ENCODE peak calls at places on chromosomes 16 and 17, in eight cellular contexts. H is HCT116, F is DND-41, V is SK-N-SH, J is neural progenitor cell, C is H1, K is GM23338, N is H9. S is an unnamed sample.
A peak's percentile ranks its signal among the peaks of the same experiment; 100 is the strongest.

GRCh38 chr17:6627019-6627418 is 13.5 kb downstream of the KIAA0753 start:
- DNase-seq in N (no peak), H (no peak), J (no peak), V (no peak), K (no peak), F (no peak), C (no peak), S (no peak)

GRCh38 chr16:78249056-78249455 is 149.6 kb downstream of the WWOX start:
- DNase-seq in V (no peak), H (no peak), C (no peak), F (no peak), K (peak; percentile 61), N (peak; percentile 63), J (peak; percentile 73), S (no peak)

GRCh38 chr16:3029499-3030127 is 5.8 kb downstream of the THOC6 start:
- DNase-seq in N (peak; percentile 42), V (peak; percentile 67), C (no peak), J (no peak), H (no peak), F (no peak), K (peak; percentile 56), S (no peak)

GRCh38 chr17:37322106-37322505 is 53.7 kb upstream of the C17orf78 start:
- DNase-seq in H (no peak), J (no peak), V (no peak), N (no peak), K (no peak), C (no peak), F (no peak), S (no peak)

GRCh38 chr16:23771642-23772041 is 16.8 kb downstream of the CHP2 start:
- DNase-seq in J (no peak), C (no peak), N (no peak), F (no peak), H (no peak), V (no peak), K (no peak), S (no peak)

GRCh38 chr17:56879280-56879679 is 34.6 kb downstream of the TRIM25 start:
- DNase-seq in J (no peak), V (no peak), F (no peak), N (no peak), H (no peak), K (no peak), C (no peak), S (no peak)

GRCh38 chr16:58442547-58442946 is 50.3 kb downstream of the GINS3 start:
- DNase-seq in V (no peak), F (no peak), N (no peak), J (no peak), C (no peak), H (no peak), K (no peak), S (no peak)

GRCh38 chr17:62707425-62707739 is 79.9 kb downstream of the MRC2 start:
- DNase-seq in C (no peak), V (no peak), F (no peak), N (peak; percentile 24), J (no peak), H (no peak), K (no peak), S (no peak)

GRCh38 chr16:24775455-24775854 is 46.0 kb downstream of the TNRC6A start:
- DNase-seq in N (no peak), J (no peak), H (no peak), F (no peak), K (no peak), C (no peak), V (no peak), S (no peak)

GRCh38 chr16:15777533-15778203 is 79.2 kb downstream of the MYH11 start:
- DNase-seq in N (peak; percentile 73), K (peak; percentile 82), J (peak; percentile 75), H (peak; percentile 60), C (peak; percentile 41), V (peak; percentile 32), F (peak; percentile 50), S (peak; percentile 86)

GRCh38 chr16:85072947-85073346 is 39.3 kb downstream of the CIBAR2 start:
- DNase-seq in F (no peak), C (no peak), J (no peak), K (no peak), V (no peak), N (no peak), H (no peak), S (no peak)

GRCh38 chr16:57724541-57724940 is 11.0 kb upstream of the KATNB1 start:
- DNase-seq in V (no peak), F (no peak), H (no peak), N (no peak), C (no peak), J (no peak), K (no peak), S (no peak)

GRCh38 chr17:61018938-61019337 is 341.3 kb downstream of the BCAS3 start:
- DNase-seq in J (peak; percentile 44), K (peak; percentile 41), H (no peak), V (no peak), N (peak; percentile 39), C (no peak), F (no peak), S (no peak)

GRCh38 chr17:82863941-82864720 is 24.3 kb upstream of the ZNF750 start:
- DNase-seq in C (no peak), K (no peak), F (peak; percentile 95), H (peak; percentile 68), V (peak; percentile 70), J (no peak), N (no peak), S (peak; percentile 75)

GRCh38 chr17:7191069-7191468 is 11.9 kb upstream of the ASGR1 start:
- DNase-seq in V (no peak), N (no peak), F (no peak), J (no peak), K (no peak), C (no peak), H (no peak), S (no peak)

GRCh38 chr17:16443390-16444257 is 28.3 kb downstream of the TRPV2 start:
- DNase-seq in J (no peak), C (no peak), K (no peak), H (no peak), N (peak; percentile 76), F (no peak), V (no peak), S (no peak)

GRCh38 chr16:20873331-20873730 is 26.8 kb downstream of the DCUN1D3 start:
- DNase-seq in V (no peak), K (no peak), H (no peak), N (no peak), J (no peak), C (no peak), F (no peak), S (no peak)

GRCh38 chr17:82464567-82464929 is 6.0 kb downstream of the NARF start:
- DNase-seq in F (no peak), N (no peak), J (no peak), K (no peak), V (no peak), C (no peak), H (no peak), S (no peak)

GRCh38 chr17:38605852-38606645 is at the start of gene SRCIN1:
- DNase-seq in C (no peak), K (peak; percentile 73), F (peak; percentile 72), H (no peak), J (peak; percentile 86), V (peak; percentile 92), N (peak; percentile 80), S (peak; percentile 72)
- TF ChIP-seq CTCF in C (peak; percentile 98), K (peak; percentile 83), F (peak; percentile 99), H (peak; percentile 97), J (peak; percentile 99), V (peak; percentile 90), N (peak; percentile 100), S (peak; percentile 99)

DNA sequence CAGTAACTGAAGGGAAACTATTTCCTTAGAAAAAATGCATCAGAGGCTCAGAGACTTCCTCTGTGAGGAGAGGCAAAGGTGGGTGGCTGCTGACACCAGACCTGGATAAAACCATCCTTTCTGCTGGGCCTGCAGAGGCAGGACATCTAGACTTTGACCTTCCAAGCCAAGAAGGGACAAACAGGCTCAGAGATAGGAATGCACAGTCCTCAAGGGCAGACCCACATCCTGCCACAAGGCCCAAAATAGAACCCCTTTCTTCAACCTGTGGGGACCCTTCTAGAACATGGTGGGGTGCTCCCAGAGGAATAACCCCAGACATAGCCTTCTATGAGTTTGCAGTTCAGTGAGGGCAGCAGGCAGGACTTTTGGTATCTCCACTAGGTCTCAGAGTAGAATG is 3.8 kb upstream of the CBFB start:
- DNase-seq in K (no peak), C (no peak), N (no peak), V (no peak), H (no peak), F (no peak), J (no peak), S (no peak)
- H3K4me2 ChIP-seq in K (no peak overlapping the region), C (no peak overlapping the region), N (no peak overlapping the region), V (no peak overlapping the region), H (no peak overlapping the region), F (no peak overlapping the region), J (no peak overlapping the region), S (no peak overlapping the region)

DNA sequence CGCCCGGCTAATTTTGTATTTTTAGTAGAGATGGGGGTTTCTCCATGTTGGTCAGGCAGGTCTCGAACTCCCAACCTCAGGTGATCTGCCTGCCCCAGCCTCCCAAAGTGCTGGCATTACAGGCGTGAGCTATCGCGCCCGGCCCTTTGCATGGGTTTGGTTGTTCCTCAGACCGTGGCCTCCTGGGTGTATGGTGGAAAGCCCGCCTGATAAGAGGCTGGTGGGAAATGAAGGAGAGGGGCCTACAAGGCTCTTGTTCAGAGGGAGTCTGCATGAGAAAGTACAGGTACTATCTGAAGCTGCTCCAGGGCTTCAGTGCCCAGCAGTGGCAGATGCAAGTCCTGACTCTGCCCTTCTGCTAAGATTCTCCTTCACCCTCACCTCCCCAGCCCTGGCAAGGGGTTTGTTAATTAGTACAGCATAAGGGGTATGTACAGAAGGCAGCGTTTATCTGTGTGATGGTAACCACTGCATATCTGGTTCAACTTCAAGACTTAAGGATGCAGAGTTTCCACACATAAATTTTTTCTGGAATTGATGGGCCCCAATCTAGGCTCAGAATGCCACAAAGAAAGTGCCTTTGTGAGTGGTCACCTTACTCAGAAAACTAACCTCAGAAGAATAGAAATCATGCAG is 24.2 kb downstream of the GRB7 start:
- DNase-seq in H (no peak), N (no peak), K (no peak), V (no peak), F (no peak), C (no peak), J (no peak), S (no peak)
- H3K4me1 ChIP-seq in H (no peaks in the 10 kb centered on the region), N (no peaks in the 10 kb centered on the region), K (no peaks in the 10 kb centered on the region), V (no peaks in the 10 kb centered on the region), F (peaks cover 24% of the 10 kb centered on the region), C (no peaks in the 10 kb centered on the region), J (peaks cover 8% of the 10 kb centered on the region), S (peaks cover 56% of the 10 kb centered on the region)

DNA sequence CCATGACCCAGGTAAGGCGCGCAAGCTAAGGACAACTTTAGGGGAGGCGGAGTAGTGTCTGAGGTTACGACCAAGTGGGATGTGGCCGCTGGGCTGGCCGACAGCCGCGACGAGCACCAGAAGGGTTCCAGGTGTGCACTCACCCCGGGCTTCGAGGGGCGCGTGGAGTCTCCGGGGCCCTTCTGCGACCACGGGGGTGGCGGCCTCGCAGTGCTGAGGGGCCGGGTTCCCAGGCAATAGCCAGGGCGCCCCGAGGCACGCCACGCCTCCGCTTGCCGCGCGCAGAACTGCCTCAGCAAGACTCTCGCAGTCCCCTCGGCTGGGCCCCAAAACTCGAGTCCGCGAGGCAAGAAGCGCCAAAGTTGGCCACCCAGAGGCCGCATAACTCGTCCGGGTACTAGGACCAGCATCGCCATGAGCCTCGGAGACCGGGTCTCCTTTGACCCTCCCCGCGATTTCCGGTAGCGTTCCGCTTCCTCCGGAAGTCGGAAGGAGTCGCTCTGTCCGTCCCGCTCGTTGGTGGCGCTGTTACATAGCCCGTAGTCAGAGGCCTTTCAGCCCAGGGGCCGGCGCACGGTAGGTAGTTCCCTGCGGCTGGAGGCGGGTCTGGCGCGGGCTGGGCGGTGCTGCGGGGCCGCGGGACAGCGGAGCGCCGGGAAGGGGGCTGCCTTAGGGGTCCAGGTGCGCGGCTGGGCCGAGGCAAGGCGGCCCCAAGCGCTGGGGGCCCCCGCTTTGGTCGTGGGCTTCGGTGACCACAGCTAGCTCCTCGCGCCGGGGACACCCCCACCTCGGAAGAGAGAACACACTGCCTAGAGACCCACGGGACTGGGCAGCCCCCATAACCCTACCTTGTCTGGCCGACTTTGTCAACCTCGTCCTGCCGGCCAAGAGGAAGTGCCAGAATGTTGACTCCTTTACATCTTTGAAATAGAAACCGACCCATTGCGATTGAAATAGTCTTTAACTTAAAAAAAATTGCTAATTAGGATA is at the start of the genes ADPRM and SCO1:
- DNase-seq in N (peak; percentile 98), V (peak; percentile 95), H (peak; percentile 80), C (peak; percentile 81), F (peak; percentile 91), K (peak; percentile 99), J (peak; percentile 98), S (peak; percentile 95)
- TF ChIP-seq CTCF in N (peak; percentile 53), V (peak; percentile 47), H (no peak), C (peak; percentile 21), F (peak; percentile 66), K (peak; percentile 11), J (peak; percentile 54), S (peak; percentile 49)